ENCODE peak calls at places on chromosomes 3 and 15, in seven cellular contexts. F is sciatic nerve, T is GM06990, G is fibroblast of gingiva, J is uterus, Q is neural progenitor cell, D is lower leg skin. A is an unnamed sample.
A peak's percentile ranks its signal among the peaks of the same experiment; 100 is the strongest.

GRCh38 chr15:73225358-73226015 is 143.3 kb downstream of the HCN4 start:
- DNase-seq in F (no peak), T (no peak), G (no peak), J (no peak), Q (peak; percentile 3), D (peak; percentile 18), A (no peak)

GRCh38 chr3:53696401-53697172 is 149.6 kb downstream of the CHDH start:
- DNase-seq in F (no peak), T (no peak), G (no peak), J (no peak), Q (no peak), D (no peak), A (no peak)

GRCh38 chr15:75203908-75204263 is 2.2 kb downstream of the C15orf39 start:
- DNase-seq in F (no peak), T (no peak), G (no peak), J (no peak), Q (no peak), D (no peak), A (peak; percentile 59)

GRCh38 chr3:3798641-3799113 is 554 bp upstream of the LRRN1 start:
- DNase-seq in F (no peak), T (peak; percentile 22), G (no peak), J (peak; percentile 15), Q (peak; percentile 83), D (no peak), A (no peak)

GRCh38 chr3:32951410-32951811 is at the start of gene CCR4:
- DNase-seq in F (no peak), T (peak; percentile 50), G (no peak), J (no peak), Q (no peak), D (no peak), A (peak; percentile 65)

GRCh38 chr15:86178845-86179244 is 99.2 kb downstream of the AGBL1 start:
- DNase-seq in F (no peak), T (no peak), G (no peak), J (no peak), Q (peak; percentile 62), D (no peak), A (no peak)

GRCh38 chr3:70982700-70983140 is 600.8 kb downstream of the FOXP1 start:
- DNase-seq in F (peak; percentile 63), T (peak; percentile 23), G (peak; percentile 81), J (peak; percentile 30), Q (peak; percentile 52), D (peak; percentile 53), A (peak; percentile 84)

GRCh38 chr3:13480340-13481318 is 523 bp downstream of the HDAC11 start:
- DNase-seq in F (peak; percentile 76), T (peak; percentile 29), G (no peak), J (no peak), Q (no peak), D (no peak), A (peak; percentile 11)

GRCh38 chr15:68818671-68819450 is 1.8 kb downstream of the ANP32A start:
- DNase-seq in F (peak; percentile 82), T (peak; percentile 66), G (peak; percentile 41), J (peak; percentile 45), Q (peak; percentile 78), D (peak; percentile 40), A (peak; percentile 69)

GRCh38 chr3:187040637-187041361 is 98.5 kb downstream of the RPL39L start:
- DNase-seq in F (no peak), T (no peak), G (no peak), J (no peak), Q (no peak), D (no peak), A (no peak)

GRCh38 chr3:68751883-68752282 is 180.5 kb downstream of the TAFA4 start:
- DNase-seq in F (no peak), T (no peak), G (no peak), J (no peak), Q (no peak), D (no peak), A (peak; percentile 15)

GRCh38 chr15:82930466-82930865 is 22.1 kb downstream of the HOMER2 start:
- DNase-seq in F (no peak), T (no peak), G (no peak), J (no peak), Q (no peak), D (no peak), A (no peak)

GRCh38 chr3:69084326-69084667 is 440 bp upstream of the ARL6IP5 start:
- DNase-seq in F (no peak), T (no peak), G (peak; percentile 86), J (no peak), Q (no peak), D (no peak), A (no peak)

GRCh38 chr15:73601449-73602425 is 31.5 kb downstream of the NPTN start:
- DNase-seq in F (no peak), T (no peak), G (peak; percentile 29), J (peak; percentile 53), Q (peak; percentile 38), D (peak; percentile 68), A (no peak)

GRCh38 chr15:91223902-91224301 is 123.8 kb downstream of the SV2B start:
- DNase-seq in F (no peak), T (no peak), G (no peak), J (no peak), Q (no peak), D (no peak), A (no peak)

GRCh38 chr15:63945838-63946298 is 100.4 kb downstream of the DAPK2 start:
- DNase-seq in F (no peak), T (no peak), G (no peak), J (no peak), Q (no peak), D (peak; percentile 46), A (no peak)

GRCh38 chr3:141277451-141277850 is 45.8 kb downstream of the PXYLP1 start:
- DNase-seq in F (no peak), T (no peak), G (no peak), J (no peak), Q (no peak), D (no peak), A (no peak)

GRCh38 chr15:35330921-35331320 is 215.0 kb downstream of the DPH6 start:
- DNase-seq in F (no peak), T (no peak), G (no peak), J (no peak), Q (no peak), D (no peak), A (no peak)

GRCh38 chr3:151838574-151839312 is 24.8 kb downstream of the AADAC start:
- DNase-seq in F (peak; percentile 61), T (no peak), G (peak; percentile 80), J (peak; percentile 28), Q (peak; percentile 86), D (peak; percentile 49), A (peak; percentile 73)

GRCh38 chr3:33074217-33075067 is 22.5 kb downstream of the GLB1 start:
- DNase-seq in F (peak; percentile 71), T (no peak), G (peak; percentile 55), J (no peak), Q (peak; percentile 84), D (no peak), A (peak; percentile 85)

GRCh38 chr15:80582816-80583423 is 112.2 kb upstream of the ABHD17C start:
- DNase-seq in F (no peak), T (no peak), G (no peak), J (no peak), Q (no peak), D (no peak), A (no peak)